ENCODE peak calls at places on chromosomes 2 and 18, in four cellular contexts. V, C, F and H are unnamed samples.

GRCh38 chr2:226813148-226813701 is 13.6 kb upstream of the IRS1 start:
- DNase-seq in C (no peak), F (peak), V (no peak), H (no peak)

GRCh38 chr2:182522428-182522896 is 95.6 kb upstream of the PDE1A start:
- DNase-seq in V (no peak), F (no peak), C (no peak), H (no peak)

GRCh38 chr2:9002637-9003365 is 683 bp downstream of the MBOAT2 start:
- DNase-seq in F (peak), C (no peak), V (no peak), H (no peak)

GRCh38 chr2:96113367-96113677 is 3.0 kb downstream of the ADRA2B start:
- DNase-seq in C (no peak), V (no peak), F (peak), H (no peak)

GRCh38 chr18:3652380-3653262 is 202.6 kb downstream of the TGIF1 start:
- DNase-seq in F (no peak), C (peak), V (peak), H (no peak)

GRCh38 chr2:107068502-107068901 is 182.5 kb upstream of the ST6GAL2 start:
- DNase-seq in C (no peak), F (no peak), V (no peak), H (no peak)

GRCh38 chr2:240325654-240326031 is 109.8 kb upstream of the GPC1 start:
- DNase-seq in V (no peak), C (no peak), F (no peak), H (no peak)

GRCh38 chr18:26806224-26806623 is 59.3 kb downstream of the AQP4 start:
- DNase-seq in C (no peak), V (no peak), F (no peak), H (no peak)

GRCh38 chr18:59743561-59743960 is 46.3 kb upstream of the CCBE1 start:
- DNase-seq in V (no peak), C (no peak), F (no peak), H (no peak)

GRCh38 chr2:28364611-28365010 is 28.0 kb upstream of the FOSL2 start:
- DNase-seq in C (no peak), F (no peak), V (no peak), H (no peak)

GRCh38 chr2:111954602-111955332 is 56.4 kb downstream of the MERTK start:
- DNase-seq in V (no peak), C (no peak), F (no peak), H (no peak)

GRCh38 chr2:205734436-205734835 is 52.1 kb downstream of the NRP2 start:
- DNase-seq in F (no peak), V (peak), C (no peak), H (no peak)

GRCh38 chr2:162153608-162154224 is 1.7 kb upstream of the GCG start:
- DNase-seq in F (peak), C (peak), V (peak), H (no peak)

GRCh38 chr2:100017633-100018032 is 124.8 kb downstream of the AFF3 start:
- DNase-seq in V (no peak), F (no peak), C (no peak), H (no peak)

GRCh38 chr2:237864940-237865622 is 5.7 kb downstream of the RAMP1 start:
- DNase-seq in C (no peak), F (no peak), V (no peak), H (no peak)

GRCh38 chr18:38077219-38077618 is 511.6 kb upstream of the CELF4 start:
- DNase-seq in F (peak), V (no peak), C (no peak), H (no peak)

DNA sequence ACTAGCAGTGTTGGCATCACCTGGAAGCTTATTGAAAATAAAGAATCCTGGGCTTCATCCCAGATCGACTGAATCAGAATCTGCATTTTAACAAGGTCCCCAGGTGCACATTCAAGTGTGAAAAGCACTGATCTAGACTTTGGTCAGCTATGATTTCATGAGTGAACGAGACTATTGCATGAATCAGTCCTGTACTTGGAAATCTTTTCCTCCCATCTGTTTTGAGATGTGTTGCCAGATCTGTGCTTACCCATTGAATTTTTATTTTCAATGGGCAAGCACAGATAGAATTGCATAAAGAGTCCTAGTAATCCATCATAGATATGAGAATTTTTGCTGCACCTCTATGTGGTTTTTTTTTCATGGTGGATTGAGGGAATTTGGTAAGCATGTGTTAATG is 64.0 kb downstream of the PMS1 start:
- DNase-seq in C (no peak), V (no peak), F (no peak), H (no peak)
- TF ChIP-seq ATF3 in C (no peak), V (no peak), F (no peak), H (no peak)

GRCh38 chr2:228688007-228688645 is 506.6 kb upstream of the SPHKAP start:
- DNase-seq in C (no peak), V (no peak), F (no peak), H (no peak)

GRCh38 chr2:228690681-228691080 is 509.2 kb upstream of the SPHKAP start:
- DNase-seq in V (no peak), C (no peak), F (no peak), H (no peak)

DNA sequence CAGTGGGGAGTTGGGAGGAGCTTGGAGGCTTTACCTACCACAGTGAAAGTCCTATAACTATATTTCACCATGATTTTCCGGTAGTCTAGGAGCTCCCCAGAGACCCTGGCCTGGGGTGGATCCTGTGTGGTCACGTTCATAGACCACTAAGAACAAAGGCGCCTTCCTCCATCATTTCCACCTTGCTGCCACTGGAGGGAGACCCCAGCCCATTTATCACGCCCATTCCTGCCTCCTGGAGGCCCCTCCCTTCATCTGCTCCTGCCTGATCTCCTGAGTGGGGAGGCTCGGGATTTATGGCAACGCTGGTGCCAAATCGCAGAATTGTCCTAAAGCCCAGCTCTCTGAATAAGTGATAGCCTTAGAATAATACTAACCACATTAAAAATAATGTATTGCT is 507.6 kb upstream of the SPHKAP start:
- DNase-seq in C (no peak), F (peak), V (no peak), H (no peak)
- TF ChIP-seq ATF3 in C (no peak), F (no peak), V (no peak), H (no peak)

GRCh38 chr2:70523996-70524965 is 29.3 kb downstream of the TGFA start:
- DNase-seq in V (no peak), F (peak), C (peak), H (no peak)
- TF ChIP-seq ATF3 in V (no peak), F (no peak), C (no peak), H (no peak)

GRCh38 chr2:138948070-138948539 is 167.9 kb upstream of the NXPH2 start:
- DNase-seq in F (no peak), V (no peak), C (peak), H (no peak)
- TF ChIP-seq ATF3 in F (no peak), V (no peak), C (peak), H (no peak)

DNA sequence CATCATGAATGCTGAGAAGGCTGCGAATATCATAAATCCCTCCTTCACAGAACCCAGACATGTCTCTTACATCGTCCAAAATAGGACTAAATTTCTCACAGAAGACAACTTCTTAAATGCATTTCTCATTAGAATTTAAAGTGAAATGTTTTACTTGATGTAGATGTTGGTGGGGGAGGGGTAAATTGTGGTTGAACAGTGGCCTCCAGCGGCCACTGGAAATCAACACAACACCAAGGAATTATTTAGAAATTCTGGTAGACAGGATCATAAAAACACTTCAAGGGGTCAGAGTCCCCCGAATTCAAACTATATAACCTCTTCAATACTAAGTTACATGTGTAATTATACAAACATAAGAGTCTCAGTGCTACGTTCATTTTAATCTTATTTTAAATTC is 135.9 kb downstream of the ABCA12 start:
- DNase-seq in V (peak), F (peak), C (peak), H (no peak)
- TF ChIP-seq ATF3 in V (no peak), F (no peak), C (no peak), H (no peak)

GRCh38 chr2:24485191-24485590 is 5.9 kb upstream of the NCOA1 start:
- DNase-seq in C (no peak), F (no peak), V (no peak), H (no peak)
- TF ChIP-seq ATF3 in C (no peak), F (no peak), V (no peak), H (no peak)

DNA sequence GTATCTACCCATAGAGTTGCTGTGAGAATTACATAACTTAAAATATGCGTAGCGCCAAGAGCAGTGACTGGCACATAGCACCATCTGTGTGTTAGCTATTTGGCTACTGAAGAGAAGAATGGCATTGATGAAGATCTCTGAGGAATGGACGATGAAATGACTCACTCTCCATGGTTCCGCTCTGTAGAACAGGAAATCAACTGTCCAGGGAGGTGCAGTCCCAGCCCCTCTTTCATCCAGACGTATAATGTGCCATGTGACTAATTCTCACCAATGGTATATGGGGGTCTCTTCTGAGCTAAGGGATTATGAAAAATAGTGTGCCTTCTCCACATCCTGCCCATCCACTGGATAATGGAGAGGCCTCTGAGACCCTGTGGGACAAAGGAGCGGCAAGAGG is 254.8 kb downstream of the CYP26B1 start:
- DNase-seq in F (no peak), V (no peak), C (no peak), H (no peak)
- TF ChIP-seq ATF3 in F (no peak), V (no peak), C (no peak), H (no peak)